ENCODE peak calls at places on chromosomes 5 and 9, in seven cellular contexts. T is IMR-90, X is H9, H is H1, S is neuronal stem cell, U is mesenchymal stem cell, F is trophoblast cell. B is an unnamed sample.

GRCh38 chr5:157523976-157524375 is 51.6 kb downstream of the ADAM19 start:
- DNase-seq in T (no peak), X (no peak), H (no peak), S (no peak), U (no peak), F (no peak), B (no peak)

GRCh38 chr5:142529626-142530278 is 156.1 kb downstream of the FGF1 start:
- DNase-seq in T (peak; percentile 82), X (no peak), H (no peak), S (no peak), U (no peak), F (no peak), B (no peak)

GRCh38 chr9:88933607-88934379 is 57.5 kb upstream of the S1PR3 start:
- DNase-seq in T (no peak), X (no peak), H (no peak), S (no peak), U (no peak), F (peak; percentile 27), B (no peak)

GRCh38 chr9:109453210-109453842 is 44.8 kb downstream of the PTPN3 start:
- DNase-seq in T (peak; percentile 81), X (no peak), H (no peak), S (no peak), U (peak; percentile 59), F (peak; percentile 89), B (peak; percentile 91)

GRCh38 chr5:178630475-178630930 is 3.7 kb upstream of the CLK4 start:
- DNase-seq in T (peak; percentile 16), X (no peak), H (no peak), S (no peak), U (peak; percentile 50), F (peak; percentile 28), B (no peak)

GRCh38 chr5:161719157-161719556 is 33.6 kb downstream of the GABRA6 start:
- DNase-seq in T (no peak), X (no peak), H (no peak), S (no peak), U (no peak), F (no peak), B (no peak)

GRCh38 chr5:2759091-2759490 is 7.6 kb upstream of the IRX2 start:
- DNase-seq in T (no peak), X (no peak), H (no peak), S (no peak), U (no peak), F (no peak), B (no peak)

GRCh38 chr9:136881691-136882108 is 4.6 kb upstream of the TRAF2 start:
- DNase-seq in T (peak; percentile 44), X (no peak), H (no peak), S (no peak), U (peak; percentile 84), F (no peak), B (peak; percentile 25)

GRCh38 chr9:91515074-91515687 is 91.5 kb upstream of the NFIL3 start:
- DNase-seq in T (peak; percentile 96), X (no peak), H (no peak), S (no peak), U (peak; percentile 90), F (no peak), B (peak; percentile 70)

GRCh38 chr9:136624184-136624951 is 38.3 kb upstream of the EGFL7 start:
- DNase-seq in T (no peak), X (no peak), H (peak; percentile 44), S (no peak), U (no peak), F (no peak), B (no peak)

GRCh38 chr5:45623855-45624254 is 72.3 kb downstream of the HCN1 start:
- DNase-seq in T (no peak), X (no peak), H (no peak), S (no peak), U (no peak), F (no peak), B (no peak)

GRCh38 chr9:72280913-72281500 is 84.0 kb downstream of the ZFAND5 start:
- DNase-seq in T (peak; percentile 59), X (peak; percentile 78), H (peak; percentile 76), S (peak; percentile 65), U (peak; percentile 55), F (peak; percentile 54), B (peak; percentile 75)

GRCh38 chr9:16794871-16795639 is 75.4 kb downstream of the BNC2 start:
- DNase-seq in T (peak; percentile 83), X (no peak), H (no peak), S (no peak), U (peak; percentile 94), F (no peak), B (no peak)

DNA sequence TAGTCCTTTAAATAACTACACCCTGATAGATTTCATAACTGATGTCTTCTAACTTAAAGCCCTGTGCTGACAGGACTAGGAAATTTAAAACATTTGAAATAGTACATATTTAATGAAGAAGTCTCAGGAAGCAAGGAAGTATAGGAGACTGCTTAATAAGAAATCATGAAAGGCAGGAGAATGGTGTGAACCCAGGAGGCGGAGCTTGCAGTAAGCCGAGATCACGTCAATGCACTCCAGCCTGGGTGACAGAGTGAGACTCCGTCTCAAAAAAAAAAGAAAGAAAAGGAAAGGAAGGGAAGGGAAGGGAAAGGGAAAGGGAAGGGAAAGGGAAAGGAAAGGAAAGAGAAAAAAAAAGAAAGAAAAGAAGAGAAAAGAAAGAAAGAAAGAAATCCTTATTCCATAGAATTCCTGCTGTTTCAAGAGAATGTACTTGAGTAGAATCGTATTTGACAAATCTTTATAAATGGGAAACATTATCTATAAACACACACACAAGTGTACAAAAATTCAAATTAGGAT is 74.1 kb downstream of the BNC2 start:
- DNase-seq in T (no peak), X (no peak), H (no peak), S (no peak), U (no peak), F (no peak), B (no peak)
- H2BK120ac ChIP-seq in T (no peak overlapping the region), X (no peak overlapping the region), H (no peak overlapping the region), S (no peak overlapping the region), U (no peak overlapping the region), F (no peak overlapping the region), B (no peak overlapping the region)

GRCh38 chr9:2411459-2412215 is 209.9 kb upstream of the VLDLR start:
- DNase-seq in T (no peak), X (no peak), H (no peak), S (peak; percentile 24), U (peak; percentile 35), F (peak; percentile 51), B (peak; percentile 94)
- H3K9ac ChIP-seq in T (no peak overlapping the region), X (no peak overlapping the region), H (no peak overlapping the region), S (no peak overlapping the region), U (no peak overlapping the region), F (no peak overlapping the region), B (no peak overlapping the region)

DNA sequence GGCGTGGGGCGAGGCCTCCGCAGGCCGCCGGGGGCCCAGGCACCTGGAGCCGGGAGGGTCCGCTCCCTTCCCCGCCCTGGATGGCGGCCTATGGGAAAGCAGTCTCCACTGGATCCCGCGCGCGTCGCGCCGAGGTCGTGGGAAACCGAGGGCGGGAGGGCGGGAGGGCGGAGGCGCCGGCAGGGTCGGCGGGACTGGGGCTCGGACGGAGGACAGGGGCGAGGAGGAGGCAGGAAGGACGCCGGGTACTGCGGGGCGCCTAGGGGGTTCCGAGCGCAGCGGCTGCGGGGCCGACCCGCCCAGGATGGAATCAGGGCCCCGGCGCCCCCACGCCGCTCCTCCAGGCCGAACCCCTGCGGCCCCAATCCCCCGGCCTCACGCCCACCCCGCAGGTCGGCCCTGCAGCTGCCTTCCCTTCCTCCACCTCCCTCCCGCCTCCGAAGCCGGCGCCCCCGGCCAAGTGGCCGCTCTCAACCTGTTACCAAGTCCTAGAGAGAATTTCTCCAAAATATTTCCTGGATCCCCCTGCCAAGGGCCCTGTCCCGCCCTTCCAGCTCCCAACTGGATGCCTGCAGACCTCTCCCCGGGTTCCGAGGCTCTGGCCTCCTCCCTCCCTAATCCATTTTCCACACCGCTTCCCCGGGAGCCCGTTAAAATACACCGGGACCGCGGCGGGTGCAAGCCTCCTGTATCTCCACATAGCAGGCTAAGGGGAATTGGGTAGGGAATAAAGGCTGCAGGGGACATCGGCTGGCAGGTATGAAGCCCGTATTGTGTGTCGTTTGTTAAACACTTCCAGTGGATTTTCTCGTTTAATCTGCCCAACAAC is 146.3 kb downstream of the ERCC6L2 start:
- DNase-seq in T (no peak), X (no peak), H (peak; percentile 61), S (peak; percentile 18), U (no peak), F (no peak), B (peak; percentile 29)
- H3K4me2 ChIP-seq in T (peak overlapping the region; percentile 84), X (peak overlapping the region; percentile 72), H (peak overlapping the region; percentile 95), S (peak overlapping the region; percentile 96), U (peak overlapping the region; percentile 97), F (peak overlapping the region; percentile 92), B (peak overlapping the region; percentile 80)

GRCh38 chr9:37811906-37812476 is 11.4 kb downstream of the DCAF10 start:
- DNase-seq in T (no peak), X (no peak), H (no peak), S (no peak), U (no peak), F (no peak), B (no peak)
- H2BK120ac ChIP-seq in T (no peak overlapping the region), X (no peak overlapping the region), H (no peak overlapping the region), S (no peak overlapping the region), U (no peak overlapping the region), F (no peak overlapping the region), B (no peak overlapping the region)

DNA sequence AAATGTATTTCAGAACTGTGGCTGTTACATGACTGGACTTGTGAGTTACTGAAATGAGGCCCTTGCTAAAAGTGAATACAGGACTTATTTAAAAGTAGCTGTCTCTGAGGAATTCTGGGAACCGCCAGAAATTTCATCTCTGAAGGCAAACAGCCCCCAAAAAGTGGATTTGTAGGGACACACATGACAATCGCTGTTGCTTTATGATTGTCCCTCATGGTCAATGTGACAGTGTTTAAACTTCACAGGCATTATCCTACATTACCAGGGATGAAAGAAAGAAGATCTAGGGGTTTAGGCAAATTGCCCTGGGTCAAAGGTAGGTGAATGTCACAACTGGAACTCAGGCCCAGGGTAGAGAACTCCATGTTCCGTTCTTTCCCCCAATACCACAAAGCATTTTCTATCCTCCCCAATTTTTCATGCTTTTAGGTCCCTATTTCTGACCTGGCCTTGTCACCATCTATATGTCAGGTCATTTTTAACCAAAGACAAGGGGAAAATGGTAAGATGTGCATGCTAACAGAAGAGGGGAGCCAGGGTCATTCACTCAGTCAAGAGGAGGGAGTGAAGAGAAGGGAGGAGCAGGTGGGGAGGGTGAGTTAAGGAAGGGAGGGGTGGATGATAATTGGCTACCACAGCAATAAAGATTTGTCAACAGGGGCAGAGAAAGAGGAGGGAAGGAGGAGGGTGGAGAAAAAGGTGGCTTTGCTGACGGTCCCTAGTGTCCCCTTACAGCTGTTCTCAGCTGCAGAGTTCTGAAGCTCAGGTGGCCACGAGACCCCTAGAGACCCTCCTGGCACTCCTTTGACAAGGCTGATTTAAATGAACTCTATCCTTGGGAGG is 57.8 kb upstream of the GLRX start:
- DNase-seq in T (no peak), X (no peak), H (no peak), S (no peak), U (no peak), F (no peak), B (no peak)
- H3K9ac ChIP-seq in T (no peak overlapping the region), X (no peak overlapping the region), H (no peak overlapping the region), S (no peak overlapping the region), U (no peak overlapping the region), F (no peak overlapping the region), B (no peak overlapping the region)

DNA sequence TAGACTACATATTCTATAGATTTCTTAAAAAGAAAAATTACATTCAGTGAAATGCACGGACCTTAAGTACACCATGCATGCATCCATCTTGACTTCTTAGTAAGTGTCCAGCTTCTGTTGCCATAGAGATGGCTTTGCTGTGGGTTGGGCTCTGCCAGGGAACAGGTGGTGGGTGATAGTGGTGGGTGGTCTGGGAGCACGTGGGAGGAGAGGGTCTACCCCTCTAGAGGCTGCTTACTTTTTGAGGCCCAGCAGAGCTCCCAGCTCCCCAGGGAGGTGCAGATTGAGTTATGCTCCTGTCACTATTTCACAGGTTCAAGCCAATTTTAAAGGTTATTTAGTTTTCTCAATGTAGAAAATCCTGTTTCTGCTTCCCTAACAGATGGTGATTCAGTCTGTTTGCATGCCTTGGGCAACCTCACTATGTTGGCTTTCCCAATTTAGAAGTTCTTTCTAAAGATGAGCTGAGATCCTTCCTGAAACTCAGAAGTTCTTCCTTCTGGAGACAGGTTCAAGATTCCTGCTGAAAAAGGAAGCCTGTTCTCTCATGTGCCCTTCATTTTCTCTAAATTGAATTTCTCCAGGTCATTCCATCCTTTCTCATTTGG is 107.4 kb upstream of the LHFPL2 start:
- DNase-seq in T (peak; percentile 54), X (no peak), H (no peak), S (no peak), U (no peak), F (no peak), B (no peak)
- H3K4me2 ChIP-seq in T (no peak overlapping the region), X (no peak overlapping the region), H (no peak overlapping the region), S (no peak overlapping the region), U (no peak overlapping the region), F (no peak overlapping the region), B (no peak overlapping the region)

B was measured in mesendoderm.